ENCODE peak calls at places on chromosomes 4 and X, in five cellular contexts. V, I, H, X and P are unnamed samples.

GRCh38 chr4:157115613-157116340 is 39.8 kb downstream of the GLRB start:
- DNase-seq in V (no peak), I (no peak), H (no peak), X (peak; percentile 80), P (no peak)

GRCh38 chr4:127069675-127070074 is 563.1 kb upstream of the INTU start:
- DNase-seq in V (no peak), I (no peak), H (no peak), X (no peak), P (no peak)

GRCh38 chrX:145609951-145610511 is 207.6 kb upstream of the SLITRK2 start:
- DNase-seq in V (no peak), I (no peak), H (no peak), X (peak; percentile 7), P (no peak)

GRCh38 chrX:130296743-130297142 is 28.0 kb upstream of the ZNF280C start:
- DNase-seq in V (no peak), I (no peak), H (no peak), X (no peak), P (no peak)

GRCh38 chrX:138775501-138775900 is 64.0 kb upstream of the FGF13 start:
- DNase-seq in V (no peak), I (no peak), H (no peak), X (peak; percentile 61), P (no peak)

GRCh38 chr4:74504212-74504611 is 59.3 kb downstream of the AREG start:
- DNase-seq in V (no peak), I (no peak), H (no peak), X (peak; percentile 40), P (no peak)

GRCh38 chr4:27003602-27004238 is 143.1 kb downstream of the STIM2 start:
- DNase-seq in V (no peak), I (no peak), H (no peak), X (no peak), P (no peak)

GRCh38 chr4:56134272-56134671 is 185.5 kb downstream of the CEP135 start:
- DNase-seq in V (no peak), I (peak; percentile 19), H (peak; percentile 54), X (peak; percentile 91), P (no peak)

GRCh38 chrX:82412851-82413250 is 1095.2 kb upstream of the POU3F4 start:
- DNase-seq in V (peak; percentile 1), I (no peak), H (no peak), X (no peak), P (no peak)

GRCh38 chr4:168071304-168071703 is 21.0 kb upstream of the ANXA10 start:
- DNase-seq in V (no peak), I (no peak), H (no peak), X (no peak), P (no peak)

GRCh38 chrX:40176256-40176978 is 78.7 kb upstream of the BCOR start:
- DNase-seq in V (no peak), I (peak; percentile 76), H (peak; percentile 81), X (no peak), P (peak; percentile 89)

GRCh38 chr4:3729188-3729884 is 36.8 kb upstream of the ADRA2C start:
- DNase-seq in V (no peak), I (no peak), H (no peak), X (peak; percentile 58), P (no peak)

GRCh38 chr4:22668301-22668700 is 24.4 kb upstream of the GBA3 start:
- DNase-seq in V (no peak), I (no peak), H (no peak), X (peak; percentile 71), P (no peak)

GRCh38 chr4:8101213-8101781 is 57.3 kb downstream of the ABLIM2 start:
- DNase-seq in V (no peak), I (peak; percentile 36), H (no peak), X (peak; percentile 7), P (peak; percentile 98)

GRCh38 chr4:17817027-17817426 is 6.2 kb downstream of the NCAPG start:
- DNase-seq in V (peak; percentile 10), I (no peak), H (no peak), X (peak; percentile 87), P (no peak)

GRCh38 chr4:126364290-126364978 is 1049.7 kb downstream of the FAT4 start:
- DNase-seq in V (no peak), I (no peak), H (no peak), X (no peak), P (no peak)

GRCh38 chr4:188254211-188254610 is 115.0 kb downstream of the TRIML1 start:
- DNase-seq in V (no peak), I (no peak), H (no peak), X (no peak), P (no peak)

GRCh38 chrX:16143968-16144367 is 20.6 kb downstream of the GRPR start:
- DNase-seq in V (no peak), I (no peak), H (no peak), X (peak; percentile 59), P (no peak)

GRCh38 chrX:96445531-96446065 is 239.0 kb upstream of the DIAPH2 start:
- DNase-seq in V (no peak), I (no peak), H (no peak), X (no peak), P (no peak)

GRCh38 chrX:57289089-57289488 is 2.6 kb downstream of the FAAH2 start:
- DNase-seq in V (no peak), I (no peak), H (no peak), X (no peak), P (no peak)

GRCh38 chr4:1767770-1768366 is 25.2 kb upstream of the FGFR3 start:
- DNase-seq in V (no peak), I (no peak), H (no peak), X (peak; percentile 14), P (no peak)